ENCODE peak calls at places on chromosomes 7 and 10, in five cellular contexts. One of them, this sample, is unnamed.

GRCh38 chr7:18313970-18314369 is 181.6 kb upstream of the HDAC9 start:
- DNase-seq in psoas muscle: no peak
- DNase-seq in dorsolateral prefrontal cortex: no peak
- DNase-seq in mammary epithelial cell: no peak
- DNase-seq in testis: no peak
- DNase-seq in this sample: no peak

GRCh38 chr7:100000239-100000638 is 15.2 kb upstream of the ZKSCAN1 start:
- DNase-seq in psoas muscle: no peak
- DNase-seq in dorsolateral prefrontal cortex: no peak
- DNase-seq in mammary epithelial cell: no peak
- DNase-seq in testis: no peak
- DNase-seq in this sample: no peak

GRCh38 chr10:85983051-85983450 is 383.5 kb downstream of the GRID1 start:
- DNase-seq in psoas muscle: no peak
- DNase-seq in dorsolateral prefrontal cortex: no peak
- DNase-seq in mammary epithelial cell: no peak
- DNase-seq in testis: no peak
- DNase-seq in this sample: no peak

GRCh38 chr7:30929686-30930085 is 18.0 kb downstream of the AQP1 start:
- DNase-seq in psoas muscle: no peak
- DNase-seq in dorsolateral prefrontal cortex: no peak
- DNase-seq in mammary epithelial cell: no peak
- DNase-seq in testis: peak; percentile 1
- DNase-seq in this sample: no peak

GRCh38 chr10:73771722-73772279 is 10.0 kb upstream of the CHCHD1 start:
- DNase-seq in psoas muscle: peak; percentile 95
- DNase-seq in dorsolateral prefrontal cortex: peak; percentile 91
- DNase-seq in mammary epithelial cell: no peak
- DNase-seq in testis: peak; percentile 93
- DNase-seq in this sample: peak; percentile 84

GRCh38 chr10:11832042-11832441 is 8.9 kb downstream of the PROSER2 start:
- DNase-seq in psoas muscle: no peak
- DNase-seq in dorsolateral prefrontal cortex: no peak
- DNase-seq in mammary epithelial cell: no peak
- DNase-seq in testis: no peak
- DNase-seq in this sample: no peak

GRCh38 chr10:23656735-23657134 is 217.9 kb downstream of the OTUD1 start:
- DNase-seq in psoas muscle: no peak
- DNase-seq in dorsolateral prefrontal cortex: no peak
- DNase-seq in mammary epithelial cell: peak; percentile 11
- DNase-seq in testis: peak; percentile 21
- DNase-seq in this sample: no peak

GRCh38 chr7:158397885-158398284 is 189.7 kb downstream of the PTPRN2 start:
- DNase-seq in psoas muscle: no peak
- DNase-seq in dorsolateral prefrontal cortex: no peak
- DNase-seq in mammary epithelial cell: no peak
- DNase-seq in testis: no peak
- DNase-seq in this sample: no peak

GRCh38 chr10:12539350-12540164 is 190.2 kb downstream of the CAMK1D start:
- DNase-seq in psoas muscle: peak; percentile 61
- DNase-seq in dorsolateral prefrontal cortex: no peak
- DNase-seq in mammary epithelial cell: no peak
- DNase-seq in testis: peak; percentile 32
- DNase-seq in this sample: no peak

GRCh38 chr10:72276013-72276387 is 2.3 kb downstream of the DDIT4 start:
- DNase-seq in psoas muscle: no peak
- DNase-seq in dorsolateral prefrontal cortex: no peak
- DNase-seq in mammary epithelial cell: peak; percentile 85
- DNase-seq in testis: no peak
- DNase-seq in this sample: no peak

GRCh38 chr7:84823530-84823929 is 363.3 kb downstream of the SEMA3D start:
- DNase-seq in psoas muscle: no peak
- DNase-seq in dorsolateral prefrontal cortex: no peak
- DNase-seq in mammary epithelial cell: no peak
- DNase-seq in testis: no peak
- DNase-seq in this sample: no peak

DNA sequence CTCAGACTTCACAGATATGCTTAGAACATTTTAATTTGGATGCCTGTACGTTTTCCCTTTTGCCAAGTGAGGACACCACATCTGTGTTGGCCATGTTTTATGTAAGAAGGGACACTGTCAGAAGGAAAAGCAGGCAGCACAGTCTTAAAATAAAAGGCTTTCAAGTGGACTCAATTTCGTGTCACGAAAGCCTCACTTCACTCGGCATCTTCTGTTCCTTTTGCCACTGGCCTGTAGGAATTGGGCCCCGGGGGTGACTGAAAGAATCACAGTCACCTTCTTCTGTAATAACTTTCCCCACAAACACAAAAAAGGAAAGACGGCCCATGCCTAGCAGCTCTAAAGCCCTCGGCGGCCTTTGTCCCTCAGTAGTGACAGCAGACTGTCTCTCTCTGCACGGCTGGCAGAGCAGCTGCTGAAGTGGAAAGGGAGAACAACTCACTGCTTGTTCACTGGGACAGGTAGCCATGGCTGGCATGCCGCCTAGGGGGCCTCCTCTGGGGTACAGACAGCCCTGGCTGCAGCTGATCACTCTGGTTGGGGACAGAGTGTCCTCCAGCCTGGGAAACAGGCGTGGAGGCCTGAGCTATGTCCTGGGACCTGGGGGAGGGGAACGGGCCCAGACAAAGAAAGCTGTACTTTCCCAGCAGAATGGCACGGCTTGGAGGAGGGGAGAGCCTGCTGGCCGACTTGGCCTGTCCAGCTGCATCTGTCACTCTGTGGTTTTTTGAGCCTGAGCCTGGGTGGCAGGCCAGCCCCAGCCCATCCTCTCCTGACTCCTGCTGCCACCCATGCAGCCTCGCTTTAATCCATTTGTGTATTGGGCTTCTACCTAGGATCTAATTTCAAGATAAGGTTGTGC is 4.4 kb downstream of the RASSF4 start:
- DNase-seq in psoas muscle: peak; percentile 95
- DNase-seq in dorsolateral prefrontal cortex: peak; percentile 96
- DNase-seq in mammary epithelial cell: no peak
- DNase-seq in testis: peak; percentile 90
- DNase-seq in this sample: peak; percentile 96
- H3K27ac ChIP-seq in psoas muscle: peak overlapping the region; percentile 94
- H3K27ac ChIP-seq in dorsolateral prefrontal cortex: peak overlapping the region; percentile 94
- H3K27ac ChIP-seq in mammary epithelial cell: no peak overlapping the region
- H3K27ac ChIP-seq in testis: peak overlapping the region; percentile 81
- H3K27ac ChIP-seq in this sample: peak overlapping the region; percentile 95

DNA sequence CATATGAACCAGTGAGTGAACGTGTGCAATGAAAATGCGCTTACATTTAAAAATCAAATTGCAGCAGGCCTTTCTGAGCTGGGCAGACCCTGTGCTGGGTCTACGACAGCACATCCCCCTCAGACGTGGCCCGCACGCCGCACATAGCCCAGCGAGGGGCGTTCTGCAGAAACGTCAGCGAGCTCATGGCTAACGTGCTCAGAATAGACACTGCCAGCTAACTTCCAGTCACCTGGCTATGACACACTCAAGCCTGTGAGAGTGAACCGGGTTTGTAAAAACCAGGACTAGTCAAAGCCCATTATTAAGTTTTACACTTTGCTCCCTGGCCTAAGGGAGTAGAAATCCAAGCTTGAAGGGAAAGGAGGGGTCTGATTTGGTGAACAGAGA is 108.1 kb upstream of the INSIG1 start:
- DNase-seq in psoas muscle: no peak
- DNase-seq in dorsolateral prefrontal cortex: no peak
- DNase-seq in mammary epithelial cell: no peak
- DNase-seq in testis: no peak
- DNase-seq in this sample: no peak
- H3K27ac ChIP-seq in psoas muscle: peak overlapping the region; percentile 41
- H3K27ac ChIP-seq in dorsolateral prefrontal cortex: no peak overlapping the region
- H3K27ac ChIP-seq in mammary epithelial cell: no peak overlapping the region
- H3K27ac ChIP-seq in testis: no peak overlapping the region
- H3K27ac ChIP-seq in this sample: no peak overlapping the region

GRCh38 chr10:102542800-102543418 is 39.1 kb downstream of the SUFU start:
- DNase-seq in psoas muscle: no peak
- DNase-seq in dorsolateral prefrontal cortex: no peak
- DNase-seq in mammary epithelial cell: peak; percentile 42
- DNase-seq in testis: no peak
- DNase-seq in this sample: no peak

GRCh38 chr10:102546606-102547310 is 43.0 kb downstream of the SUFU start:
- DNase-seq in psoas muscle: no peak
- DNase-seq in dorsolateral prefrontal cortex: no peak
- DNase-seq in mammary epithelial cell: no peak
- DNase-seq in testis: no peak
- DNase-seq in this sample: no peak

GRCh38 chr10:102545265-102545664 is 41.5 kb downstream of the SUFU start:
- DNase-seq in psoas muscle: no peak
- DNase-seq in dorsolateral prefrontal cortex: no peak
- DNase-seq in mammary epithelial cell: no peak
- DNase-seq in testis: no peak
- DNase-seq in this sample: no peak

GRCh38 chr10:102549549-102549948 is 45.8 kb downstream of the SUFU start:
- DNase-seq in psoas muscle: no peak
- DNase-seq in dorsolateral prefrontal cortex: no peak
- DNase-seq in mammary epithelial cell: no peak
- DNase-seq in testis: no peak
- DNase-seq in this sample: no peak

GRCh38 chr10:102545997-102546396 is 42.2 kb downstream of the SUFU start:
- DNase-seq in psoas muscle: no peak
- DNase-seq in dorsolateral prefrontal cortex: peak; percentile 71
- DNase-seq in mammary epithelial cell: no peak
- DNase-seq in testis: no peak
- DNase-seq in this sample: no peak
- H3K27ac ChIP-seq in psoas muscle: no peak overlapping the region
- H3K27ac ChIP-seq in dorsolateral prefrontal cortex: no peak overlapping the region
- H3K27ac ChIP-seq in mammary epithelial cell: no peak overlapping the region
- H3K27ac ChIP-seq in testis: no peak overlapping the region
- H3K27ac ChIP-seq in this sample: no peak overlapping the region

GRCh38 chr7:68414631-68415425 is 1183.4 kb upstream of the AUTS2 start:
- DNase-seq in psoas muscle: no peak
- DNase-seq in dorsolateral prefrontal cortex: no peak
- DNase-seq in mammary epithelial cell: no peak
- DNase-seq in testis: no peak
- DNase-seq in this sample: no peak
- H3K27ac ChIP-seq in psoas muscle: no peak overlapping the region
- H3K27ac ChIP-seq in dorsolateral prefrontal cortex: no peak overlapping the region
- H3K27ac ChIP-seq in mammary epithelial cell: no peak overlapping the region
- H3K27ac ChIP-seq in testis: no peak overlapping the region
- H3K27ac ChIP-seq in this sample: no peak overlapping the region

GRCh38 chr10:5971315-5971832 is 6.0 kb downstream of the IL15RA start:
- DNase-seq in psoas muscle: no peak
- DNase-seq in dorsolateral prefrontal cortex: peak; percentile 8
- DNase-seq in mammary epithelial cell: no peak
- DNase-seq in testis: no peak
- DNase-seq in this sample: no peak
- H3K27ac ChIP-seq in psoas muscle: peak overlapping the region; percentile 25
- H3K27ac ChIP-seq in dorsolateral prefrontal cortex: no peak overlapping the region
- H3K27ac ChIP-seq in mammary epithelial cell: no peak overlapping the region
- H3K27ac ChIP-seq in testis: peak overlapping the region; percentile 50
- H3K27ac ChIP-seq in this sample: no peak overlapping the region

GRCh38 chr10:75407716-75408511 is 6.3 kb upstream of the ZNF503 start:
- DNase-seq in psoas muscle: peak; percentile 58
- DNase-seq in dorsolateral prefrontal cortex: no peak
- DNase-seq in mammary epithelial cell: peak; percentile 63
- DNase-seq in testis: peak; percentile 57
- DNase-seq in this sample: no peak
- H3K27ac ChIP-seq in psoas muscle: peak overlapping the region; percentile 73
- H3K27ac ChIP-seq in dorsolateral prefrontal cortex: peak overlapping the region; percentile 52
- H3K27ac ChIP-seq in mammary epithelial cell: no peak overlapping the region
- H3K27ac ChIP-seq in testis: peak overlapping the region; percentile 86
- H3K27ac ChIP-seq in this sample: peak overlapping the region; percentile 70

DNA sequence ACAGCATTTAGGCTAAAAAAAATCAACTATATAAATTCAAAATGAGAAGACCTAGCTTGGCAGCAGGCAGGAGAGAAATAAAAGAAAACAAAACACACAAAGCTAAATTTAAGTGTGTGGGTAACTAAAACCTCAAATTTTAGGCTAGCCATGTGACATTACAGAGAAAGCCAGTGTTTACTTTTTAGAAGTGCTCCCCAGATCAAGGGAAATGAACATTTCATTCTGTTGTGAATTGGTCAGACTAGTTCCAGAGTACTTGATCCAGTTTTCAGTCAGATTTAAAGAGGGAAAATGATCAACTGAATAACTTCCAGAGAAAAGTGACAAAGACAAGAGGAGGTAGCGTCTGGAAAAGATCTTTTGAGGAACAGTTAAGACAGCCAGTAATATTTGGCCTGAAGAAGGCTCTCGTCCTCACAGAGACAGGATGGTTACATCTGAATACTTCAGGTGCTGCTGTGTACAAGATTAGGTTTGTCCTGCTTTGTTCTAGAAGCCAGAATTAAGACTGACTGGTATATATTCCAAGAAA is 563.4 kb downstream of the KCNMA1 start:
- DNase-seq in psoas muscle: no peak
- DNase-seq in dorsolateral prefrontal cortex: no peak
- DNase-seq in mammary epithelial cell: no peak
- DNase-seq in testis: no peak
- DNase-seq in this sample: no peak
- H3K27ac ChIP-seq in psoas muscle: no peak overlapping the region
- H3K27ac ChIP-seq in dorsolateral prefrontal cortex: no peak overlapping the region
- H3K27ac ChIP-seq in mammary epithelial cell: no peak overlapping the region
- H3K27ac ChIP-seq in testis: no peak overlapping the region
- H3K27ac ChIP-seq in this sample: no peak overlapping the region

DNA sequence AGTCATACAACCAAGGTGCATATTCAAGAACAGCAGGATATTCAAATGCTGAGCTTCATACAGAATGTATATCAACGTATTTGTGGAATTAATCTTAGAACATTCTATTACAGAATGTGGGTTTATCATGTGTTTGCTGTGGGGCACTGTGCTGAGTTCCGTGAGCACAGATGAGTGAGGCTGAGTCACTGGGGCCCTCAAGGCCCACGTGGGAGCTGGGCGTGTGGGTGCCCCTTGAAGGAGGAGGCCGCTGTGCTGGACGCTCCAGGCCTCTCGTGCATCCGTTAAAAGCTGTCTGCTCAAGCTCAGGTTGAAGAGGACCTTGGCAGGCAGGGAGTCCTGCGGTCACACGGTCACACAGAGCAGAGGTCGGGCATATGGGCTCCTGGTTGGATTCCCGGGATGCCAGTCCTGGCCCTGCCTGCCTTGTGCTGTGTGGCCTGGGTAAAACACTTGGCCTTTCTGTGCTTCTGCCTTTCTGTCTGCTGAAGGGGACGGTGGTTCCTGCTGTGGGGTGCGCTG is 70.1 kb downstream of the GLRX3 start:
- DNase-seq in psoas muscle: peak; percentile 27
- DNase-seq in dorsolateral prefrontal cortex: no peak
- DNase-seq in mammary epithelial cell: no peak
- DNase-seq in testis: no peak
- DNase-seq in this sample: no peak
- H3K27ac ChIP-seq in psoas muscle: no peak overlapping the region
- H3K27ac ChIP-seq in dorsolateral prefrontal cortex: no peak overlapping the region
- H3K27ac ChIP-seq in mammary epithelial cell: no peak overlapping the region
- H3K27ac ChIP-seq in testis: no peak overlapping the region
- H3K27ac ChIP-seq in this sample: no peak overlapping the region

This sample was measured in caudate nucleus.